ENCODE peak calls at places on chromosomes 2 and 18, in ten cellular contexts. K is uterus, O is left lung, H is cardiac muscle cell, Q is pancreas, I is adrenal gland, L is Panc1, E is thoracic aorta, J is heart left ventricle, Y is ovary. Z is an unnamed sample. For H3K9me3, the result is how much of the 10 kb centered on the place peaks cover.

GRCh38 chr18:26002375-26002774 is 88.0 kb downstream of the SS18 start:
- DNase-seq in H (no peak), I (no peak), L (no peak), E (no peak), K (no peak), O (no peak), J (no peak), Q (no peak), Y (no peak), Z (no peak)

GRCh38 chr2:53508667-53509066 is 258.9 kb upstream of the CHAC2 start:
- DNase-seq in H (no peak), O (no peak), I (no peak), E (no peak), J (no peak), Y (no peak), Q (no peak), L (no peak), K (no peak), Z (no peak)

GRCh38 chr2:197576631-197577030 is 60.8 kb downstream of the MOB4 start:
- DNase-seq in L (no peak), E (no peak), J (no peak), O (no peak), H (no peak), I (no peak), Y (no peak), K (no peak), Q (no peak), Z (no peak)

GRCh38 chr2:133849341-133849740 is 281.1 kb upstream of the NCKAP5 start:
- DNase-seq in K (no peak), H (no peak), I (no peak), J (no peak), E (no peak), Q (no peak), O (no peak), Y (no peak), L (no peak), Z (no peak)

GRCh38 chr18:2526320-2526719 is 45.0 kb downstream of the METTL4 start:
- DNase-seq in J (no peak), O (no peak), I (no peak), K (no peak), Q (no peak), E (no peak), L (no peak), H (no peak), Y (no peak), Z (no peak)

GRCh38 chr18:63253428-63254372 is 65.9 kb downstream of the BCL2 start:
- DNase-seq in K (no peak), O (no peak), Q (no peak), E (no peak), L (no peak), Y (no peak), J (no peak), I (no peak), H (no peak), Z (no peak)

GRCh38 chr2:215409331-215410127 is 26.3 kb downstream of the FN1 start:
- DNase-seq in O (no peak), K (no peak), E (no peak), H (no peak), J (no peak), L (no peak), Y (no peak), Q (no peak), I (no peak), Z (no peak)

GRCh38 chr2:200042102-200042735 is 86.8 kb downstream of the MAIP1 start:
- DNase-seq in Q (no peak), Y (no peak), O (no peak), J (no peak), L (no peak), K (no peak), E (no peak), H (no peak), I (no peak), Z (no peak)

GRCh38 chr18:74990563-74991081 is 218.3 kb downstream of the PTGR3 start:
- DNase-seq in Q (no peak), O (no peak), L (no peak), J (no peak), H (no peak), K (no peak), Y (no peak), I (no peak), E (no peak), Z (no peak)

GRCh38 chr18:79416677-79417052 is 20.9 kb downstream of the NFATC1 start:
- DNase-seq in Y (no peak), J (no peak), I (no peak), K (no peak), E (no peak), H (no peak), O (peak), Q (no peak), L (no peak), Z (no peak)

GRCh38 chr2:68418855-68419254 is 48.2 kb downstream of the FBXO48 start:
- DNase-seq in H (no peak), J (no peak), K (no peak), E (no peak), L (no peak), Q (no peak), O (no peak), I (no peak), Y (no peak), Z (no peak)

GRCh38 chr2:59249441-59250330 is 1008.6 kb upstream of the FANCL start:
- DNase-seq in I (no peak), L (no peak), J (no peak), K (no peak), O (no peak), Y (no peak), Q (no peak), E (no peak), H (no peak), Z (no peak)

GRCh38 chr2:55581875-55582547 is 35.4 kb downstream of the PPP4R3B start:
- DNase-seq in I (peak), Y (no peak), K (peak), L (no peak), E (no peak), H (no peak), Q (no peak), O (no peak), J (no peak), Z (no peak)

GRCh38 chr2:241049739-241050623 is 51.6 kb downstream of the SNED1 start:
- DNase-seq in K (no peak), Y (peak), J (peak), L (no peak), I (no peak), H (peak), O (peak), E (no peak), Q (no peak), Z (no peak)

GRCh38 chr2:126599062-126599461 is 56.9 kb upstream of the GYPC start:
- DNase-seq in H (no peak), Q (no peak), Y (no peak), L (no peak), I (no peak), K (no peak), J (no peak), O (no peak), E (no peak), Z (no peak)

GRCh38 chr2:218423584-218423983 is 4.7 kb downstream of the VIL1 start:
- DNase-seq in L (no peak), Q (no peak), Y (no peak), K (no peak), I (no peak), J (no peak), O (no peak), E (no peak), H (no peak), Z (no peak)
- H3K9me3 ChIP-seq in L (under half), Q (under half), Y (under half), K (under half), I (under half), J (under half), O (under half), E (under half), H (under half), Z (under half)

GRCh38 chr2:47520825-47521665 is 118.1 kb downstream of the MSH2 start:
- DNase-seq in L (no peak), J (peak), K (peak), O (peak), E (no peak), I (peak), H (no peak), Y (peak), Q (peak), Z (peak)
- TF ChIP-seq CTCF in L (peak), J (no peak), K (peak), O (no peak), E (no peak), I (peak), H (no peak), Y (no peak), Q (no peak), Z (peak)

DNA sequence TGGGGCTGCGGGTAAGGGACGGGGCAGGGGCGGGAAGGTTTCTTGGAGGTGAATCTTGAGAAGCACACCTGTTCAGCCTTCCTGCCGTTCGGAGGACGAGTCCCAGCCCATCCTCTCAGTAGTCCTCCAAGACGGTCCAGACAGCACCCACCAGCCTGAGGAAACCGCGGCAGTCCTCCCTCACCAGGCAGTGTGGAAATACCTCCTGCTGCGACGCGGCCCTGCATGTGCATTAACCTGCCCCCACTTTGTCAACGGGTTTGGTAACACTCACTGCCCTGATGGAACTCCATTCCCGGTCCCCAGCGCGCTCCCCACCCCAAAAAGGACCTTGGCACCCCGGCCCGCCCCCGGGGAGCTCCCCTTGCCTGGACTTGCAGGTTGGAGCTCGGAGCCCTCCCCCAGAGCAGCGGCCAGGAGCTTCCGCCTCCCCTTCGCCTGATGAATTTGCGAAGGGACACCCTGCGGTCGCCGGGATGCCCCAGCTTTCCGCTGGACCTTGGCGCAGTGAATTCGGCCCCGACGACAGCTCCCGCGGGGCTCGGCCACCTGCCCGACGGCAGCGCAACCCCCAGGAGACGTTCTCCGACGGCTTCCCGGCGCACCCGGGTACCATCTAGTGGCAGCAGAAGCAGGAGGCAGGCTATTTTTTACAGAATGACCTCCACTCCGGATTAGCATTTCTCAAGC is 31.5 kb downstream of the ACVR1C start:
- DNase-seq in Y (no peak), E (no peak), K (no peak), H (peak), Q (peak), I (no peak), L (no peak), J (no peak), O (peak), Z (peak)
- H3K4me3 ChIP-seq in Y (no peak), E (peak), K (no peak), H (no peak), Q (no peak), I (no peak), L (no peak), J (no peak), O (peak), Z (peak)

DNA sequence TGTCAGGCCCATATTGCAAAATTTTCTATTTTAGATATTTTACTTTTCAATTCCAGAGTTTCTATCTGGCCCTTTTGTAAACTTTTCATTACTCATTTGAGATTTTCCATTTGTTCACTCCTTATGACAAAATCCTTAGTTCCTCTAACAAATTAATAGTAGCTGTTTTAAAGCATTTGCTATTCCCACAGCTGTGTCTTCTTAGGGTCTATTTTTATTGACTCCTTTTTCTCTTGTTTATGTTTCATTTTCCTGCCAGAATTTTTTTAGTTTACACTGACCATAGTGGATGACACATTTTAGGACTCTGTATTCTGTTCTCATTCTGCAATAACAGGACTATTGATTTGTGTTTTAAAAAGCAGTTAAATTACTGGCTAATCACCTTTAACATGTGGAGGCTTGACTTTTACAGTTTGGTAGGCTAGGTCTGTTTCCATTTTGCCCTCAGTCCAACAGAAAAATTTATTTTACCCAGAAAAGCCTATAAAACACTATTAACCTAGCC is 30.0 kb downstream of the PID1 start:
- DNase-seq in J (no peak), Q (no peak), Y (no peak), L (no peak), E (no peak), I (no peak), H (no peak), O (no peak), K (no peak), Z (no peak)
- H3K9me3 ChIP-seq in J (under half), Q (under half), Y (under half), L (under half), E (under half), I (under half), H (under half), O (under half), K (under half), Z (under half)

DNA sequence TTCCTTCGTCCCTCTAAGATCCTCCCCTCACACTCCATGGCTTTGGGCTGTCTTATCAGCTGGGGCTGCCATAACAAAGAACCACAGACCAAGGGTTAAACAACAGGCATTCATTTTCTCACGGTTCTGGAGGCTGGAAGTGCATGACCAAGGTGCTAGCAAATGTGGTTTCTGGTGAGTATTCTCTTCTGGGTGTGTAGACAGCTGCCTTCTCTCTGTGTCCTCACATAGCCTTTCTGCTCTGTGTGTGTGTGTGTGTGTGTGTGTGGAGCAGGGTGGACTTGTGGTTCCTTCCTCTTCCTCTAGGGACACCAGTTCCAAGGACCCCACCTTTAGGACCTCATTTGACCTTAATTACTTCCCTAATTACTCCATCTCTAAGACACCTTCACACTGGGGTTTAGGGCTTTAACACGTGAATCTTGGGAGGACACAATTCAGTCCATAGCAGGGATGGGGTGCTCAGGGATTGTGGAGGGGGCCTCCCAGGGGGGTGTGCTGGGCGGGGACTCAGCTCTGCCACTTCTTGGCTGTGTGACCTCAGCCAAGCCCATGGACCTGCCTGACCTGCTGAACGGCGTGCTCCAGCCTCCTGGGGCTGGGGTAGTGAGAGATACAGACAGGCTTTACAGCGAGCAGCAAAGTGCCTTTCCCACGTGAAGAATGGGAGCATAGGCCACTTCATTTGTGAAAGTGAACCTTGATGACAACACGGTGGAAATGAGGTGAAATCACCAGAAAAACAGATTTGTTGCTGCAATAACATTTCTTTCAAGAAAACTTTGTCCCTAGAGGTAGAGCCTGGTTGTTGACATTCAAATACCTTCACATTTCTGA is 38.1 kb downstream of the ACKR3 start:
- DNase-seq in Y (no peak), L (no peak), E (no peak), O (no peak), J (no peak), H (no peak), I (no peak), K (no peak), Q (peak), Z (no peak)
- TF ChIP-seq CTCF in Y (no peak), L (no peak), E (no peak), O (no peak), J (no peak), H (peak), I (no peak), K (no peak), Q (peak), Z (peak)

GRCh38 chr2:202387608-202388342 is 11.6 kb downstream of the BMPR2 start:
- DNase-seq in K (no peak), I (no peak), Q (no peak), Y (no peak), L (no peak), J (no peak), E (no peak), O (no peak), H (no peak), Z (no peak)
- H3K4me3 ChIP-seq in K (no peak), I (no peak), Q (no peak), Y (no peak), L (no peak), J (no peak), E (no peak), O (no peak), H (no peak), Z (no peak)

GRCh38 chr2:16218651-16219050 is 278.3 kb downstream of the MYCN start:
- DNase-seq in O (no peak), H (peak), Y (no peak), I (peak), K (no peak), L (no peak), E (no peak), J (no peak), Q (no peak), Z (no peak)

GRCh38 chr2:16217271-16217670 is 276.9 kb downstream of the MYCN start:
- DNase-seq in Y (no peak), Q (no peak), K (no peak), E (no peak), H (no peak), J (no peak), L (no peak), O (no peak), I (no peak), Z (no peak)

GRCh38 chr2:16219292-16219975 is 279.1 kb downstream of the MYCN start:
- DNase-seq in K (no peak), O (no peak), H (no peak), Y (no peak), Q (no peak), J (no peak), I (no peak), L (no peak), E (no peak), Z (no peak)

GRCh38 chr2:16216555-16216938 is 276.2 kb downstream of the MYCN start:
- DNase-seq in L (no peak), H (no peak), Q (no peak), I (no peak), J (no peak), O (no peak), E (no peak), Y (no peak), K (no peak), Z (no peak)

GRCh38 chr2:16218161-16218560 is 277.8 kb downstream of the MYCN start:
- DNase-seq in K (no peak), I (no peak), Y (no peak), J (no peak), H (no peak), O (no peak), Q (no peak), L (no peak), E (no peak), Z (no peak)
- H3K9me3 ChIP-seq in K (under half), I (under half), Y (under half), J (under half), H (under half), O (under half), Q (under half), L (under half), E (under half), Z (under half)

GRCh38 chr2:177256026-177256425 is 8.5 kb downstream of the NFE2L2 start:
- DNase-seq in I (no peak), E (no peak), J (no peak), L (no peak), Q (no peak), K (no peak), H (no peak), O (no peak), Y (no peak), Z (no peak)

GRCh38 chr2:177252808-177253531 is 11.6 kb downstream of the NFE2L2 start:
- DNase-seq in Q (no peak), E (no peak), J (no peak), O (no peak), K (no peak), L (no peak), Y (no peak), I (no peak), H (no peak), Z (no peak)

GRCh38 chr2:177253704-177254103 is 10.8 kb downstream of the NFE2L2 start:
- DNase-seq in E (no peak), H (no peak), K (no peak), O (no peak), Y (no peak), L (no peak), I (no peak), Q (no peak), J (no peak), Z (no peak)

GRCh38 chr2:177255227-177255601 is 9.3 kb downstream of the NFE2L2 start:
- DNase-seq in H (no peak), I (no peak), J (no peak), Q (no peak), K (no peak), O (no peak), E (no peak), L (no peak), Y (no peak), Z (no peak)

GRCh38 chr2:177254433-177255226 is 9.9 kb downstream of the NFE2L2 start:
- DNase-seq in Y (no peak), Q (no peak), E (no peak), I (no peak), J (no peak), L (no peak), O (peak), H (peak), K (no peak), Z (no peak)
- TF ChIP-seq CTCF in Y (no peak), Q (no peak), E (no peak), I (no peak), J (no peak), L (peak), O (peak), H (peak), K (no peak), Z (peak)

DNA sequence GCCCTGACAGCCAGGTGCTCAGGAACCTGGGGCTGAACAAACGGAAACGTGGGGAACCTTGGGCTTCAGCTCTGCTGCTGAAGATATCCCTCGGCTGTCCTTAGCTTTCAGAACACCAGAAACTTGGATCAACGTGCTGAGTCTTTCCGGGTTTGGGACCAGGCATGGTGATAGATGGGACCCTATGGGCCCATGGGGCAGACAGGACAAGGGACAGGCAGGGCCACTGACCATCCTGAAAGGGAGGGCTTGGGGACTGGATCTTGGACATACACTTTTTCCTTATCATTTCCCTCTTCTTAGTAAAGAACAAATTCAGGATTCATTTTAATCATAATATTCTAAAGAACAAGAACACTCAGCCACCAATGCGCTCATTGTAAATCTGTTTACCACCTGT is 16.3 kb upstream of the HES6 start:
- DNase-seq in K (no peak), L (no peak), H (no peak), E (no peak), Y (no peak), O (no peak), J (no peak), Q (no peak), I (no peak), Z (no peak)
- H3K4me3 ChIP-seq in K (no peak), L (no peak), H (no peak), E (no peak), Y (no peak), O (no peak), J (no peak), Q (no peak), I (no peak), Z (no peak)

GRCh38 chr2:45011621-45012602 is 2.7 kb upstream of the SIX2 start:
- DNase-seq in K (no peak), H (no peak), J (no peak), Y (no peak), E (no peak), L (no peak), Q (no peak), I (no peak), O (no peak), Z (no peak)

GRCh38 chr2:45010706-45011036 is 1.4 kb upstream of the SIX2 start:
- DNase-seq in Y (no peak), O (no peak), E (no peak), Q (no peak), K (no peak), H (no peak), L (no peak), I (no peak), J (no peak), Z (no peak)

GRCh38 chr2:45012733-45013132 is 3.5 kb upstream of the SIX2 start:
- DNase-seq in I (no peak), K (no peak), H (no peak), L (no peak), O (no peak), J (no peak), Y (no peak), E (no peak), Q (no peak), Z (no peak)

GRCh38 chr2:45013229-45014015 is 4.2 kb upstream of the SIX2 start:
- DNase-seq in I (no peak), Y (no peak), J (no peak), K (no peak), O (peak), L (no peak), E (no peak), H (peak), Q (no peak), Z (no peak)

GRCh38 chr2:45014016-45014702 is 4.9 kb upstream of the SIX2 start:
- DNase-seq in Y (no peak), K (peak), Q (peak), E (no peak), L (no peak), J (peak), I (peak), O (peak), H (peak), Z (peak)
- H3K9me3 ChIP-seq in Y (under half), K (under half), Q (under half), E (under half), L (under half), J (under half), I (under half), O (under half), H (under half), Z (under half)